ENCODE peak calls at places on chromosome 9, in ten cellular contexts. One of them, this sample, is unnamed.

GRCh38 chr9:95116002-95116819 is 201.3 kb downstream of the FANCC start:
- DNase-seq in stimulated activated CD8-positive, alpha-beta memory T cell treated with anti-CD3 and anti-CD28 coated beads, Interleukin-15, amount 100 ng/mL, for 24 hours: no peak
- DNase-seq in AG10803: no peak
- DNase-seq in nucleus accumbens: no peak
- DNase-seq in stimulated activated CD4-positive, alpha-beta T cell treated with anti-CD3 and anti-CD28 coated beads, Interleukin-1b, Interleukin-23, amount 100 ng/mL, for 1 hour: no peak
- DNase-seq in iPS-NIHi11: no peak
- DNase-seq in fibroblast of the aortic adventitia: no peak
- DNase-seq in breast epithelium: no peak
- DNase-seq in EL: no peak
- DNase-seq in adipocyte: no peak
- DNase-seq in this sample: no peak

GRCh38 chr9:131464354-131465000 is 38.2 kb upstream of the POMT1 start:
- DNase-seq in fibroblast of the aortic adventitia: peak
- DNase-seq in iPS-NIHi11: no peak
- DNase-seq in EL: no peak
- DNase-seq in AG10803: no peak
- DNase-seq in breast epithelium: peak
- DNase-seq in adipocyte: no peak
- DNase-seq in stimulated activated CD8-positive, alpha-beta memory T cell treated with anti-CD3 and anti-CD28 coated beads, Interleukin-15, amount 100 ng/mL, for 24 hours: no peak
- DNase-seq in stimulated activated CD4-positive, alpha-beta T cell treated with anti-CD3 and anti-CD28 coated beads, Interleukin-1b, Interleukin-23, amount 100 ng/mL, for 1 hour: no peak
- DNase-seq in nucleus accumbens: no peak
- DNase-seq in this sample: no peak

GRCh38 chr9:32502459-32502858 is 23.5 kb downstream of the RIGI start:
- DNase-seq in fibroblast of the aortic adventitia: peak
- DNase-seq in AG10803: peak
- DNase-seq in breast epithelium: no peak
- DNase-seq in adipocyte: peak
- DNase-seq in stimulated activated CD8-positive, alpha-beta memory T cell treated with anti-CD3 and anti-CD28 coated beads, Interleukin-15, amount 100 ng/mL, for 24 hours: no peak
- DNase-seq in iPS-NIHi11: no peak
- DNase-seq in stimulated activated CD4-positive, alpha-beta T cell treated with anti-CD3 and anti-CD28 coated beads, Interleukin-1b, Interleukin-23, amount 100 ng/mL, for 1 hour: no peak
- DNase-seq in EL: peak
- DNase-seq in nucleus accumbens: no peak
- DNase-seq in this sample: peak

GRCh38 chr9:757246-757881 is 84.1 kb upstream of the DMRT1 start:
- DNase-seq in breast epithelium: no peak
- DNase-seq in EL: peak
- DNase-seq in adipocyte: peak
- DNase-seq in stimulated activated CD4-positive, alpha-beta T cell treated with anti-CD3 and anti-CD28 coated beads, Interleukin-1b, Interleukin-23, amount 100 ng/mL, for 1 hour: no peak
- DNase-seq in fibroblast of the aortic adventitia: peak
- DNase-seq in stimulated activated CD8-positive, alpha-beta memory T cell treated with anti-CD3 and anti-CD28 coated beads, Interleukin-15, amount 100 ng/mL, for 24 hours: no peak
- DNase-seq in AG10803: peak
- DNase-seq in nucleus accumbens: no peak
- DNase-seq in iPS-NIHi11: peak
- DNase-seq in this sample: peak

GRCh38 chr9:121562261-121562780 is 62.7 kb upstream of the GGTA1 start:
- DNase-seq in AG10803: no peak
- DNase-seq in nucleus accumbens: no peak
- DNase-seq in iPS-NIHi11: no peak
- DNase-seq in adipocyte: no peak
- DNase-seq in EL: no peak
- DNase-seq in fibroblast of the aortic adventitia: no peak
- DNase-seq in stimulated activated CD4-positive, alpha-beta T cell treated with anti-CD3 and anti-CD28 coated beads, Interleukin-1b, Interleukin-23, amount 100 ng/mL, for 1 hour: no peak
- DNase-seq in stimulated activated CD8-positive, alpha-beta memory T cell treated with anti-CD3 and anti-CD28 coated beads, Interleukin-15, amount 100 ng/mL, for 24 hours: no peak
- DNase-seq in breast epithelium: no peak
- DNase-seq in this sample: no peak

GRCh38 chr9:38371495-38371894 is 21.0 kb upstream of the ALDH1B1 start:
- DNase-seq in EL: no peak
- DNase-seq in nucleus accumbens: no peak
- DNase-seq in stimulated activated CD4-positive, alpha-beta T cell treated with anti-CD3 and anti-CD28 coated beads, Interleukin-1b, Interleukin-23, amount 100 ng/mL, for 1 hour: no peak
- DNase-seq in AG10803: peak
- DNase-seq in stimulated activated CD8-positive, alpha-beta memory T cell treated with anti-CD3 and anti-CD28 coated beads, Interleukin-15, amount 100 ng/mL, for 24 hours: no peak
- DNase-seq in fibroblast of the aortic adventitia: peak
- DNase-seq in iPS-NIHi11: no peak
- DNase-seq in adipocyte: no peak
- DNase-seq in breast epithelium: no peak
- DNase-seq in this sample: no peak

GRCh38 chr9:61666310-61666709 is 476.5 kb downstream of the SPATA31A7 start:
- DNase-seq in nucleus accumbens: no peak
- DNase-seq in iPS-NIHi11: no peak
- DNase-seq in AG10803: no peak
- DNase-seq in stimulated activated CD4-positive, alpha-beta T cell treated with anti-CD3 and anti-CD28 coated beads, Interleukin-1b, Interleukin-23, amount 100 ng/mL, for 1 hour: no peak
- DNase-seq in adipocyte: no peak
- DNase-seq in EL: no peak
- DNase-seq in fibroblast of the aortic adventitia: no peak
- DNase-seq in stimulated activated CD8-positive, alpha-beta memory T cell treated with anti-CD3 and anti-CD28 coated beads, Interleukin-15, amount 100 ng/mL, for 24 hours: no peak
- DNase-seq in breast epithelium: no peak
- DNase-seq in this sample: no peak

GRCh38 chr9:36772449-36773370 is 200.0 kb downstream of the MELK start:
- DNase-seq in fibroblast of the aortic adventitia: peak
- DNase-seq in AG10803: peak
- DNase-seq in stimulated activated CD4-positive, alpha-beta T cell treated with anti-CD3 and anti-CD28 coated beads, Interleukin-1b, Interleukin-23, amount 100 ng/mL, for 1 hour: no peak
- DNase-seq in stimulated activated CD8-positive, alpha-beta memory T cell treated with anti-CD3 and anti-CD28 coated beads, Interleukin-15, amount 100 ng/mL, for 24 hours: no peak
- DNase-seq in breast epithelium: no peak
- DNase-seq in iPS-NIHi11: peak
- DNase-seq in nucleus accumbens: no peak
- DNase-seq in adipocyte: peak
- DNase-seq in EL: peak
- DNase-seq in this sample: peak

GRCh38 chr9:34520096-34520495 is 2.7 kb downstream of the ENHO start:
- DNase-seq in stimulated activated CD4-positive, alpha-beta T cell treated with anti-CD3 and anti-CD28 coated beads, Interleukin-1b, Interleukin-23, amount 100 ng/mL, for 1 hour: no peak
- DNase-seq in nucleus accumbens: no peak
- DNase-seq in AG10803: no peak
- DNase-seq in breast epithelium: no peak
- DNase-seq in fibroblast of the aortic adventitia: no peak
- DNase-seq in EL: no peak
- DNase-seq in stimulated activated CD8-positive, alpha-beta memory T cell treated with anti-CD3 and anti-CD28 coated beads, Interleukin-15, amount 100 ng/mL, for 24 hours: no peak
- DNase-seq in adipocyte: no peak
- DNase-seq in iPS-NIHi11: no peak
- DNase-seq in this sample: no peak

GRCh38 chr9:72949918-72950325 is 2.9 kb downstream of the ALDH1A1 start:
- DNase-seq in iPS-NIHi11: no peak
- DNase-seq in EL: no peak
- DNase-seq in nucleus accumbens: no peak
- DNase-seq in stimulated activated CD4-positive, alpha-beta T cell treated with anti-CD3 and anti-CD28 coated beads, Interleukin-1b, Interleukin-23, amount 100 ng/mL, for 1 hour: no peak
- DNase-seq in fibroblast of the aortic adventitia: no peak
- DNase-seq in breast epithelium: no peak
- DNase-seq in AG10803: no peak
- DNase-seq in stimulated activated CD8-positive, alpha-beta memory T cell treated with anti-CD3 and anti-CD28 coated beads, Interleukin-15, amount 100 ng/mL, for 24 hours: no peak
- DNase-seq in adipocyte: no peak
- DNase-seq in this sample: no peak

GRCh38 chr9:37792122-37792521 is 7.3 kb upstream of the EXOSC3 start:
- DNase-seq in nucleus accumbens: no peak
- DNase-seq in stimulated activated CD8-positive, alpha-beta memory T cell treated with anti-CD3 and anti-CD28 coated beads, Interleukin-15, amount 100 ng/mL, for 24 hours: no peak
- DNase-seq in fibroblast of the aortic adventitia: no peak
- DNase-seq in stimulated activated CD4-positive, alpha-beta T cell treated with anti-CD3 and anti-CD28 coated beads, Interleukin-1b, Interleukin-23, amount 100 ng/mL, for 1 hour: no peak
- DNase-seq in AG10803: no peak
- DNase-seq in adipocyte: no peak
- DNase-seq in breast epithelium: no peak
- DNase-seq in iPS-NIHi11: no peak
- DNase-seq in EL: no peak
- DNase-seq in this sample: no peak

GRCh38 chr9:136756836-136757235 is 1.2 kb downstream of the LCN8 start:
- DNase-seq in EL: no peak
- DNase-seq in AG10803: no peak
- DNase-seq in breast epithelium: no peak
- DNase-seq in iPS-NIHi11: no peak
- DNase-seq in adipocyte: no peak
- DNase-seq in nucleus accumbens: no peak
- DNase-seq in stimulated activated CD4-positive, alpha-beta T cell treated with anti-CD3 and anti-CD28 coated beads, Interleukin-1b, Interleukin-23, amount 100 ng/mL, for 1 hour: no peak
- DNase-seq in stimulated activated CD8-positive, alpha-beta memory T cell treated with anti-CD3 and anti-CD28 coated beads, Interleukin-15, amount 100 ng/mL, for 24 hours: no peak
- DNase-seq in fibroblast of the aortic adventitia: no peak
- DNase-seq in this sample: no peak

This sample was measured in astrocyte of the spinal cord.